ENCODE peak calls at places on chromosomes 3 and 15, in eight cellular contexts. U, W, D, Z, R, X, S and T are unnamed samples.

GRCh38 chr15:77538011-77538410 is 94.7 kb downstream of the LINGO1 start:
- DNase-seq in Z (no peak), R (no peak), W (no peak), U (no peak), D (no peak), S (no peak), X (peak; percentile 34), T (no peak)

GRCh38 chr15:62941719-62942118 is 100.8 kb upstream of the TPM1 start:
- DNase-seq in S (no peak), W (no peak), Z (peak; percentile 54), U (no peak), D (peak; percentile 52), X (no peak), R (no peak), T (no peak)

GRCh38 chr15:72358532-72359180 is 17.2 kb downstream of the HEXA start:
- DNase-seq in U (peak; percentile 27), W (no peak), S (peak; percentile 45), X (no peak), D (peak; percentile 85), R (no peak), Z (peak; percentile 86), T (peak; percentile 94)

GRCh38 chr3:44013967-44014366 is 227.7 kb upstream of the TOPAZ1 start:
- DNase-seq in U (no peak), S (no peak), R (no peak), D (no peak), Z (no peak), X (no peak), W (no peak), T (no peak)

GRCh38 chr3:139117136-139117675 is 72.5 kb upstream of the PRR23C start:
- DNase-seq in D (peak; percentile 76), U (no peak), X (no peak), S (no peak), W (no peak), Z (peak; percentile 48), R (no peak), T (peak; percentile 32)

GRCh38 chr15:75104804-75105557 is 81.6 kb downstream of the PPCDC start:
- DNase-seq in U (peak; percentile 38), D (peak; percentile 83), Z (peak; percentile 92), W (no peak), S (no peak), X (no peak), R (peak; percentile 80), T (no peak)

GRCh38 chr15:76730262-76730661 is 174.9 kb downstream of the SCAPER start:
- DNase-seq in R (no peak), Z (peak; percentile 39), X (no peak), D (peak; percentile 50), S (no peak), U (no peak), W (no peak), T (no peak)

GRCh38 chr15:77118787-77119410 is 48.0 kb upstream of the TSPAN3 start:
- DNase-seq in X (peak; percentile 69), Z (peak; percentile 68), D (peak; percentile 80), S (peak; percentile 38), R (peak; percentile 80), W (peak; percentile 65), U (peak; percentile 80), T (peak; percentile 42)

GRCh38 chr15:69090197-69090948 is 70.1 kb upstream of the GLCE start:
- DNase-seq in W (peak; percentile 34), D (peak; percentile 29), Z (peak; percentile 64), S (no peak), U (no peak), X (peak; percentile 94), R (peak; percentile 55), T (no peak)

GRCh38 chr3:120147072-120147871 is 53.0 kb upstream of the GSK3B start:
- DNase-seq in Z (no peak), R (peak; percentile 31), S (no peak), W (peak; percentile 19), D (no peak), X (peak; percentile 65), U (no peak), T (peak; percentile 85)

GRCh38 chr3:52350981-52351761 is 35.1 kb downstream of the DNAH1 start:
- DNase-seq in S (no peak), U (no peak), W (no peak), R (no peak), D (no peak), Z (no peak), X (no peak), T (no peak)

GRCh38 chr15:29687204-29687768 is 135.0 kb downstream of the TJP1 start:
- DNase-seq in S (no peak), D (no peak), W (no peak), U (no peak), Z (no peak), X (no peak), R (no peak), T (no peak)

GRCh38 chr3:126961191-126961790 is 21.6 kb upstream of the PLXNA1 start:
- DNase-seq in U (peak; percentile 69), X (no peak), S (peak; percentile 69), W (no peak), R (no peak), Z (peak; percentile 40), D (peak; percentile 61), T (peak; percentile 55)

GRCh38 chr3:110814170-110815007 is 257.2 kb upstream of the NECTIN3 start:
- DNase-seq in S (no peak), R (peak; percentile 23), Z (peak; percentile 96), W (peak; percentile 12), X (no peak), D (peak; percentile 98), U (no peak), T (no peak)

GRCh38 chr15:48965972-48966371 is 2.3 kb upstream of the SHC4 start:
- DNase-seq in D (peak; percentile 78), Z (peak; percentile 52), S (no peak), X (no peak), R (peak; percentile 48), W (no peak), U (no peak), T (no peak)

GRCh38 chr3:188516515-188516914 is 362.6 kb downstream of the LPP start:
- DNase-seq in U (no peak), X (no peak), W (no peak), R (no peak), D (no peak), Z (no peak), S (no peak), T (no peak)

GRCh38 chr15:84773716-84774115 is 25.3 kb downstream of the ZNF592 start:
- DNase-seq in W (no peak), D (no peak), S (no peak), X (no peak), R (no peak), Z (no peak), U (no peak), T (no peak)

GRCh38 chr3:11563159-11563558 is 80.6 kb downstream of the VGLL4 start:
- DNase-seq in D (no peak), S (no peak), R (no peak), Z (no peak), W (no peak), X (no peak), U (no peak), T (no peak)
- H3K4me1 ChIP-seq in D (peaks cover 24% of the 10 kb centered on the region), S (peaks cover 28% of the 10 kb centered on the region), R (peaks cover 15% of the 10 kb centered on the region), Z (peaks cover 17% of the 10 kb centered on the region), W (peaks cover 3% of the 10 kb centered on the region), X (no peaks in the 10 kb centered on the region), U (peaks cover 36% of the 10 kb centered on the region), T (no peaks in the 10 kb centered on the region)

GRCh38 chr3:12933901-12934300 is 92.5 kb upstream of the RPL32 start:
- DNase-seq in Z (no peak), D (no peak), R (no peak), X (no peak), S (no peak), U (no peak), W (no peak), T (no peak)
- H3K4me1 ChIP-seq in Z (peaks cover 6% of the 10 kb centered on the region), D (peaks cover 9% of the 10 kb centered on the region), R (peaks cover 9% of the 10 kb centered on the region), X (no peaks in the 10 kb centered on the region), S (peaks cover 34% of the 10 kb centered on the region), U (peaks cover 11% of the 10 kb centered on the region), W (no peaks in the 10 kb centered on the region), T (peaks cover 2% of the 10 kb centered on the region)

DNA sequence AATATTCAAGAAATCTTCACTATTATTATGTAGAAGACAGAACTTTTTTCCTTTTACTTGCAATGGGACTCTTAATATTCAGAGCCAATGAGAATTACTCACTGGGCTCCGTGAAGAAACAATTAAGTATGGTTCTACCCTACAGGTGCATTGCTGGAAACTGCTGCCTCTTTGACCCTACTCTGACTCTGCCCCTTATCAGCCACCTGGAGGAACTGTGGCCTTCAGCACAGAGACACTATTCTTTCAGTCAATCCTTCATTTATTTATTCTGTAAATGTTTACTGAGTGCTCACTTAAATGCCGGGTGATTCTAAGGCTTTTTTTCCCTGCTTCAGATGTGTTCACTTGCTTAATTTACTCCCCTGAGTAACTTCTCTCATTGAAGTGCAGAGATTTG is 163.2 kb downstream of the SYNPR start:
- DNase-seq in R (peak; percentile 21), W (no peak), D (no peak), Z (no peak), S (no peak), U (no peak), X (no peak), T (no peak)
- H3K4me1 ChIP-seq in R (peaks cover 5% of the 10 kb centered on the region), W (peaks cover 40% of the 10 kb centered on the region), D (no peaks in the 10 kb centered on the region), Z (no peaks in the 10 kb centered on the region), S (no peaks in the 10 kb centered on the region), U (no peaks in the 10 kb centered on the region), X (peaks cover 73% of the 10 kb centered on the region), T (no peaks in the 10 kb centered on the region)

GRCh38 chr3:58176185-58176530 is 34.6 kb downstream of the DNASE1L3 start:
- DNase-seq in W (no peak), D (no peak), X (no peak), Z (no peak), S (no peak), R (no peak), U (no peak), T (no peak)

GRCh38 chr3:58176827-58177489 is 33.8 kb downstream of the DNASE1L3 start:
- DNase-seq in R (no peak), W (no peak), S (no peak), Z (no peak), U (no peak), X (no peak), D (no peak), T (no peak)

GRCh38 chr3:58173670-58174472 is 36.9 kb downstream of the DNASE1L3 start:
- DNase-seq in S (no peak), D (no peak), U (no peak), W (peak; percentile 77), R (peak; percentile 63), X (peak; percentile 77), Z (no peak), T (peak; percentile 73)

GRCh38 chr3:58175429-58176184 is 35.2 kb downstream of the DNASE1L3 start:
- DNase-seq in S (no peak), R (peak; percentile 62), W (peak; percentile 33), U (no peak), D (peak; percentile 46), Z (peak; percentile 65), X (peak; percentile 55), T (peak; percentile 46)

GRCh38 chr3:58175098-58175428 is 35.7 kb downstream of the DNASE1L3 start:
- DNase-seq in D (no peak), Z (no peak), R (no peak), U (no peak), X (no peak), W (no peak), S (no peak), T (no peak)
- H3K4me1 ChIP-seq in D (peaks cover 7% of the 10 kb centered on the region), Z (peaks cover 11% of the 10 kb centered on the region), R (peaks cover 30% of the 10 kb centered on the region), U (peaks cover 37% of the 10 kb centered on the region), X (peaks cover 29% of the 10 kb centered on the region), W (peaks cover 19% of the 10 kb centered on the region), S (peaks cover 28% of the 10 kb centered on the region), T (peaks cover 6% of the 10 kb centered on the region)

DNA sequence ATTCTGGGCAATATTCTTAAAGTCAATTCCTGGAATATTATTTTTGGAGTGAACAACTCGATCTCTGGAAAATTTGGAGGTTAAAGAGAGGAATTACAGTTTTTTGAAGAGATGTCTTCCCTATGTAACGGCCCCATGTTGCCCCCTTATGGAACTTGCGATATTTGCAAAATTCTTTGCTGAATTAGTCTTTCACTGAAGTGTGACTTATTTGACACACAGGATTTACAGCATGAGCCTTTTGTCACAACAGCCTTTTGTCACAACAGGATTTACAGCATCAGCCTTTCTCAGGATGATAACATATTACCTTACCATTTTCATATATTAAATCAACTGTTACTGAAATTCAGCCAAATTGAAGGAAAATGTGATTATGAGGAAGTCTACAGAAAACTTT is 37.8 kb upstream of the SPTSSB start:
- DNase-seq in Z (peak; percentile 27), D (peak; percentile 23), X (peak; percentile 68), W (peak; percentile 74), U (peak; percentile 71), R (peak; percentile 61), S (no peak), T (no peak)
- H3K4me1 ChIP-seq in Z (peaks cover 3% of the 10 kb centered on the region), D (peaks cover 3% of the 10 kb centered on the region), X (peaks cover 3% of the 10 kb centered on the region), W (peaks cover 4% of the 10 kb centered on the region), U (no peaks in the 10 kb centered on the region), R (no peaks in the 10 kb centered on the region), S (peaks cover 10% of the 10 kb centered on the region), T (peaks cover 4% of the 10 kb centered on the region)